ENCODE peak calls at places on chromosomes 16 and 17, in four cellular contexts. P is EL; Z is effector memory CD4-positive, alpha-beta T cell; N is A673. G is an unnamed sample.

GRCh38 chr17:58969156-58969555 is 137.5 kb downstream of the TRIM37 start:
- DNase-seq in P (no peak), Z (no peak), N (peak), G (no peak)

GRCh38 chr16:85365120-85365519 is 248.0 kb upstream of the GSE1 start:
- DNase-seq in P (no peak), Z (no peak), N (no peak), G (no peak)

GRCh38 chr17:69175812-69176517 is 34.3 kb upstream of the ABCA6 start:
- DNase-seq in P (peak), Z (no peak), N (peak), G (no peak)

GRCh38 chr16:66522816-66523590 is 26.9 kb downstream of the TK2 start:
- DNase-seq in P (no peak), Z (no peak), N (no peak), G (no peak)

GRCh38 chr17:46200200-46200599 is 7.0 kb upstream of the KANSL1 start:
- DNase-seq in P (no peak), Z (no peak), N (no peak), G (no peak)

GRCh38 chr17:76139801-76140660 is 1.0 kb downstream of the FOXJ1 start:
- DNase-seq in P (no peak), Z (no peak), N (no peak), G (no peak)

GRCh38 chr17:57735707-57736106 is 9.4 kb downstream of the CCDC182 start:
- DNase-seq in P (no peak), Z (no peak), N (peak), G (no peak)

GRCh38 chr16:4763791-4764190 is 3.2 kb downstream of the ZNF500 start:
- DNase-seq in P (no peak), Z (no peak), N (no peak), G (no peak)

GRCh38 chr16:84599528-84600202 is 18.2 kb downstream of the COTL1 start:
- DNase-seq in P (peak), Z (no peak), N (peak), G (peak)

GRCh38 chr16:1181715-1182671 is 29.1 kb downstream of the CACNA1H start:
- DNase-seq in P (peak), Z (no peak), N (no peak), G (no peak)

GRCh38 chr17:28285965-28286364 is 33.0 kb upstream of the TMEM97 start:
- DNase-seq in P (no peak), Z (no peak), N (no peak), G (no peak)

GRCh38 chr16:17831330-17831729 is 360.6 kb upstream of the XYLT1 start:
- DNase-seq in P (no peak), Z (no peak), N (no peak), G (no peak)

GRCh38 chr16:66490774-66491715 is 58.9 kb downstream of the TK2 start:
- DNase-seq in P (no peak), Z (no peak), N (no peak), G (no peak)

GRCh38 chr17:7652659-7653343 is 2.1 kb downstream of the ATP1B2 start:
- DNase-seq in P (no peak), Z (no peak), N (no peak), G (no peak)

GRCh38 chr16:73536931-73537330 is 489.0 kb upstream of the ZFHX3 start:
- DNase-seq in P (no peak), Z (no peak), N (no peak), G (no peak)

GRCh38 chr17:2828396-2829038 is 32.3 kb downstream of the RAP1GAP2 start:
- DNase-seq in P (peak), Z (peak), N (peak), G (peak)

GRCh38 chr17:4566785-4567184 is 6.4 kb upstream of the GGT6 start:
- DNase-seq in P (peak), Z (no peak), N (peak), G (peak)

GRCh38 chr17:42459983-42460300 is 1.3 kb downstream of the ATP6V0A1 start:
- DNase-seq in P (peak), Z (no peak), N (no peak), G (no peak)

GRCh38 chr17:78278139-78278741 is 46.8 kb downstream of the TMEM235 start:
- DNase-seq in P (no peak), Z (no peak), N (no peak), G (no peak)

GRCh38 chr16:84048306-84048705 is 5.7 kb upstream of the SLC38A8 start:
- DNase-seq in P (no peak), Z (no peak), N (no peak), G (no peak)

GRCh38 chr16:68396481-68396880 is 51.8 kb downstream of the SMPD3 start:
- DNase-seq in P (peak), Z (peak), N (peak), G (peak)

GRCh38 chr16:48613061-48613957 is 3.3 kb upstream of the N4BP1 start:
- DNase-seq in P (peak), Z (peak), N (no peak), G (no peak)

GRCh38 chr17:47733414-47734288 is 615 bp downstream of the TBX21 start:
- DNase-seq in P (no peak), Z (no peak), N (no peak), G (no peak)

GRCh38 chr16:19474617-19475016 is 47.3 kb downstream of the GDE1 start:
- DNase-seq in P (no peak), Z (no peak), N (no peak), G (no peak)

GRCh38 chr17:59311051-59311468 is 20.4 kb upstream of the YPEL2 start:
- DNase-seq in P (peak), Z (no peak), N (peak), G (peak)

G was measured in neural crest cell.